ENCODE peak calls at places on chromosome 15, in seven cellular contexts. One of them, this sample, is unnamed.

GRCh38 chr15:98706986-98707385 is 58.6 kb downstream of the IGF1R start:
- DNase-seq in heart right ventricle: no peak
- DNase-seq in stimulated activated CD4-positive, alpha-beta T cell treated with anti-CD3 and anti-CD28 coated beads, Interleukin-2, amount 100 ng/mL, for 4 hours: no peak
- DNase-seq in MCF 10A: no peak
- DNase-seq in mucosa of descending colon: no peak
- DNase-seq in activated B cell treated with CpG ODN at 0.5 μM for 24 hours: no peak
- DNase-seq in NCI-H1436: no peak
- DNase-seq in this sample: no peak

GRCh38 chr15:64209680-64210334 is 47.0 kb upstream of the PPIB start:
- DNase-seq in heart right ventricle: no peak
- DNase-seq in stimulated activated CD4-positive, alpha-beta T cell treated with anti-CD3 and anti-CD28 coated beads, Interleukin-2, amount 100 ng/mL, for 4 hours: no peak
- DNase-seq in MCF 10A: peak
- DNase-seq in mucosa of descending colon: peak
- DNase-seq in activated B cell treated with CpG ODN at 0.5 μM for 24 hours: no peak
- DNase-seq in NCI-H1436: peak
- DNase-seq in this sample: peak

GRCh38 chr15:45121706-45122417 is 7.7 kb downstream of the DUOXA2 start:
- DNase-seq in heart right ventricle: no peak
- DNase-seq in stimulated activated CD4-positive, alpha-beta T cell treated with anti-CD3 and anti-CD28 coated beads, Interleukin-2, amount 100 ng/mL, for 4 hours: no peak
- DNase-seq in MCF 10A: peak
- DNase-seq in mucosa of descending colon: no peak
- DNase-seq in activated B cell treated with CpG ODN at 0.5 μM for 24 hours: no peak
- DNase-seq in NCI-H1436: no peak
- DNase-seq in this sample: no peak

GRCh38 chr15:51401872-51402517 is 60.5 kb downstream of the GLDN start:
- DNase-seq in heart right ventricle: peak
- DNase-seq in stimulated activated CD4-positive, alpha-beta T cell treated with anti-CD3 and anti-CD28 coated beads, Interleukin-2, amount 100 ng/mL, for 4 hours: no peak
- DNase-seq in MCF 10A: peak
- DNase-seq in mucosa of descending colon: peak
- DNase-seq in activated B cell treated with CpG ODN at 0.5 μM for 24 hours: no peak
- DNase-seq in NCI-H1436: no peak
- DNase-seq in this sample: peak

GRCh38 chr15:70479785-70480184 is 283.6 kb downstream of the UACA start:
- DNase-seq in heart right ventricle: no peak
- DNase-seq in stimulated activated CD4-positive, alpha-beta T cell treated with anti-CD3 and anti-CD28 coated beads, Interleukin-2, amount 100 ng/mL, for 4 hours: no peak
- DNase-seq in MCF 10A: no peak
- DNase-seq in mucosa of descending colon: no peak
- DNase-seq in activated B cell treated with CpG ODN at 0.5 μM for 24 hours: no peak
- DNase-seq in NCI-H1436: no peak
- DNase-seq in this sample: no peak

GRCh38 chr15:80424381-80424780 is 20.2 kb downstream of the ARNT2 start:
- DNase-seq in heart right ventricle: no peak
- DNase-seq in stimulated activated CD4-positive, alpha-beta T cell treated with anti-CD3 and anti-CD28 coated beads, Interleukin-2, amount 100 ng/mL, for 4 hours: no peak
- DNase-seq in MCF 10A: no peak
- DNase-seq in mucosa of descending colon: no peak
- DNase-seq in activated B cell treated with CpG ODN at 0.5 μM for 24 hours: no peak
- DNase-seq in NCI-H1436: no peak
- DNase-seq in this sample: no peak

GRCh38 chr15:88897456-88898194 is 2.3 kb upstream of the HAPLN3 start:
- DNase-seq in heart right ventricle: peak
- DNase-seq in stimulated activated CD4-positive, alpha-beta T cell treated with anti-CD3 and anti-CD28 coated beads, Interleukin-2, amount 100 ng/mL, for 4 hours: peak
- DNase-seq in MCF 10A: peak
- DNase-seq in mucosa of descending colon: peak
- DNase-seq in activated B cell treated with CpG ODN at 0.5 μM for 24 hours: no peak
- DNase-seq in NCI-H1436: peak
- DNase-seq in this sample: peak

GRCh38 chr15:71651750-71652186 is 158.6 kb upstream of the NR2E3 start:
- DNase-seq in heart right ventricle: no peak
- DNase-seq in stimulated activated CD4-positive, alpha-beta T cell treated with anti-CD3 and anti-CD28 coated beads, Interleukin-2, amount 100 ng/mL, for 4 hours: no peak
- DNase-seq in MCF 10A: peak
- DNase-seq in mucosa of descending colon: peak
- DNase-seq in activated B cell treated with CpG ODN at 0.5 μM for 24 hours: no peak
- DNase-seq in NCI-H1436: peak
- DNase-seq in this sample: peak

GRCh38 chr15:71195242-71195641 is 80.0 kb downstream of the THSD4 start:
- DNase-seq in heart right ventricle: no peak
- DNase-seq in stimulated activated CD4-positive, alpha-beta T cell treated with anti-CD3 and anti-CD28 coated beads, Interleukin-2, amount 100 ng/mL, for 4 hours: no peak
- DNase-seq in MCF 10A: peak
- DNase-seq in mucosa of descending colon: no peak
- DNase-seq in activated B cell treated with CpG ODN at 0.5 μM for 24 hours: no peak
- DNase-seq in NCI-H1436: no peak
- DNase-seq in this sample: no peak

GRCh38 chr15:86256628-86257027 is 177.0 kb downstream of the AGBL1 start:
- DNase-seq in heart right ventricle: no peak
- DNase-seq in stimulated activated CD4-positive, alpha-beta T cell treated with anti-CD3 and anti-CD28 coated beads, Interleukin-2, amount 100 ng/mL, for 4 hours: no peak
- DNase-seq in MCF 10A: no peak
- DNase-seq in mucosa of descending colon: no peak
- DNase-seq in activated B cell treated with CpG ODN at 0.5 μM for 24 hours: no peak
- DNase-seq in NCI-H1436: no peak
- DNase-seq in this sample: no peak

GRCh38 chr15:76337047-76337738 is 620 bp downstream of the ISL2 start:
- DNase-seq in heart right ventricle: no peak
- DNase-seq in stimulated activated CD4-positive, alpha-beta T cell treated with anti-CD3 and anti-CD28 coated beads, Interleukin-2, amount 100 ng/mL, for 4 hours: no peak
- DNase-seq in MCF 10A: no peak
- DNase-seq in mucosa of descending colon: peak
- DNase-seq in activated B cell treated with CpG ODN at 0.5 μM for 24 hours: no peak
- DNase-seq in NCI-H1436: no peak
- DNase-seq in this sample: peak

GRCh38 chr15:93210995-93211394 is 122.0 kb upstream of the RGMA start:
- DNase-seq in heart right ventricle: no peak
- DNase-seq in stimulated activated CD4-positive, alpha-beta T cell treated with anti-CD3 and anti-CD28 coated beads, Interleukin-2, amount 100 ng/mL, for 4 hours: no peak
- DNase-seq in MCF 10A: peak
- DNase-seq in mucosa of descending colon: no peak
- DNase-seq in activated B cell treated with CpG ODN at 0.5 μM for 24 hours: no peak
- DNase-seq in NCI-H1436: no peak
- DNase-seq in this sample: peak

GRCh38 chr15:63595066-63595465 is 2.1 kb upstream of the FBXL22 start:
- DNase-seq in heart right ventricle: peak
- DNase-seq in stimulated activated CD4-positive, alpha-beta T cell treated with anti-CD3 and anti-CD28 coated beads, Interleukin-2, amount 100 ng/mL, for 4 hours: no peak
- DNase-seq in MCF 10A: no peak
- DNase-seq in mucosa of descending colon: no peak
- DNase-seq in activated B cell treated with CpG ODN at 0.5 μM for 24 hours: no peak
- DNase-seq in NCI-H1436: no peak
- DNase-seq in this sample: peak

GRCh38 chr15:34583399-34584320 is at the start of gene GOLGA8B:
- DNase-seq in heart right ventricle: peak
- DNase-seq in stimulated activated CD4-positive, alpha-beta T cell treated with anti-CD3 and anti-CD28 coated beads, Interleukin-2, amount 100 ng/mL, for 4 hours: peak
- DNase-seq in MCF 10A: peak
- DNase-seq in mucosa of descending colon: peak
- DNase-seq in activated B cell treated with CpG ODN at 0.5 μM for 24 hours: peak
- DNase-seq in NCI-H1436: peak
- DNase-seq in this sample: no peak

GRCh38 chr15:64763874-64764273 is 11.5 kb downstream of the RBPMS2 start:
- DNase-seq in heart right ventricle: no peak
- DNase-seq in stimulated activated CD4-positive, alpha-beta T cell treated with anti-CD3 and anti-CD28 coated beads, Interleukin-2, amount 100 ng/mL, for 4 hours: no peak
- DNase-seq in MCF 10A: no peak
- DNase-seq in mucosa of descending colon: no peak
- DNase-seq in activated B cell treated with CpG ODN at 0.5 μM for 24 hours: no peak
- DNase-seq in NCI-H1436: no peak
- DNase-seq in this sample: no peak

GRCh38 chr15:29438714-29439076 is 169.1 kb upstream of the NSMCE3 start:
- DNase-seq in heart right ventricle: no peak
- DNase-seq in stimulated activated CD4-positive, alpha-beta T cell treated with anti-CD3 and anti-CD28 coated beads, Interleukin-2, amount 100 ng/mL, for 4 hours: no peak
- DNase-seq in MCF 10A: no peak
- DNase-seq in mucosa of descending colon: no peak
- DNase-seq in activated B cell treated with CpG ODN at 0.5 μM for 24 hours: no peak
- DNase-seq in NCI-H1436: no peak
- DNase-seq in this sample: no peak

GRCh38 chr15:91407237-91407889 is 307.3 kb downstream of the SV2B start:
- DNase-seq in heart right ventricle: no peak
- DNase-seq in stimulated activated CD4-positive, alpha-beta T cell treated with anti-CD3 and anti-CD28 coated beads, Interleukin-2, amount 100 ng/mL, for 4 hours: no peak
- DNase-seq in MCF 10A: peak
- DNase-seq in mucosa of descending colon: peak
- DNase-seq in activated B cell treated with CpG ODN at 0.5 μM for 24 hours: no peak
- DNase-seq in NCI-H1436: no peak
- DNase-seq in this sample: peak

GRCh38 chr15:95134306-95135100 is 903.1 kb downstream of the MCTP2 start:
- DNase-seq in heart right ventricle: no peak
- DNase-seq in stimulated activated CD4-positive, alpha-beta T cell treated with anti-CD3 and anti-CD28 coated beads, Interleukin-2, amount 100 ng/mL, for 4 hours: no peak
- DNase-seq in MCF 10A: no peak
- DNase-seq in mucosa of descending colon: no peak
- DNase-seq in activated B cell treated with CpG ODN at 0.5 μM for 24 hours: no peak
- DNase-seq in NCI-H1436: no peak
- DNase-seq in this sample: no peak

GRCh38 chr15:61091229-61091628 is 137.9 kb downstream of the RORA start:
- DNase-seq in heart right ventricle: no peak
- DNase-seq in stimulated activated CD4-positive, alpha-beta T cell treated with anti-CD3 and anti-CD28 coated beads, Interleukin-2, amount 100 ng/mL, for 4 hours: no peak
- DNase-seq in MCF 10A: no peak
- DNase-seq in mucosa of descending colon: no peak
- DNase-seq in activated B cell treated with CpG ODN at 0.5 μM for 24 hours: no peak
- DNase-seq in NCI-H1436: peak
- DNase-seq in this sample: no peak

GRCh38 chr15:46089438-46090044 is 454.7 kb downstream of the SQOR start:
- DNase-seq in heart right ventricle: no peak
- DNase-seq in stimulated activated CD4-positive, alpha-beta T cell treated with anti-CD3 and anti-CD28 coated beads, Interleukin-2, amount 100 ng/mL, for 4 hours: no peak
- DNase-seq in MCF 10A: no peak
- DNase-seq in mucosa of descending colon: no peak
- DNase-seq in activated B cell treated with CpG ODN at 0.5 μM for 24 hours: no peak
- DNase-seq in NCI-H1436: no peak
- DNase-seq in this sample: no peak

GRCh38 chr15:66832679-66833078 is 130.6 kb downstream of the SMAD6 start:
- DNase-seq in heart right ventricle: no peak
- DNase-seq in stimulated activated CD4-positive, alpha-beta T cell treated with anti-CD3 and anti-CD28 coated beads, Interleukin-2, amount 100 ng/mL, for 4 hours: no peak
- DNase-seq in MCF 10A: peak
- DNase-seq in mucosa of descending colon: no peak
- DNase-seq in activated B cell treated with CpG ODN at 0.5 μM for 24 hours: no peak
- DNase-seq in NCI-H1436: no peak
- DNase-seq in this sample: no peak

GRCh38 chr15:41416742-41417417 is at the start of gene RTF1:
- DNase-seq in heart right ventricle: peak
- DNase-seq in stimulated activated CD4-positive, alpha-beta T cell treated with anti-CD3 and anti-CD28 coated beads, Interleukin-2, amount 100 ng/mL, for 4 hours: peak
- DNase-seq in MCF 10A: peak
- DNase-seq in mucosa of descending colon: peak
- DNase-seq in activated B cell treated with CpG ODN at 0.5 μM for 24 hours: peak
- DNase-seq in NCI-H1436: peak
- DNase-seq in this sample: peak

GRCh38 chr15:27353837-27354236 is 382.9 kb downstream of the GABRG3 start:
- DNase-seq in heart right ventricle: no peak
- DNase-seq in stimulated activated CD4-positive, alpha-beta T cell treated with anti-CD3 and anti-CD28 coated beads, Interleukin-2, amount 100 ng/mL, for 4 hours: no peak
- DNase-seq in MCF 10A: no peak
- DNase-seq in mucosa of descending colon: no peak
- DNase-seq in activated B cell treated with CpG ODN at 0.5 μM for 24 hours: no peak
- DNase-seq in NCI-H1436: peak
- DNase-seq in this sample: peak

GRCh38 chr15:100537326-100537725 is 8.6 kb upstream of the CERS3 start:
- DNase-seq in heart right ventricle: no peak
- DNase-seq in stimulated activated CD4-positive, alpha-beta T cell treated with anti-CD3 and anti-CD28 coated beads, Interleukin-2, amount 100 ng/mL, for 4 hours: no peak
- DNase-seq in MCF 10A: no peak
- DNase-seq in mucosa of descending colon: no peak
- DNase-seq in activated B cell treated with CpG ODN at 0.5 μM for 24 hours: peak
- DNase-seq in NCI-H1436: no peak
- DNase-seq in this sample: no peak

GRCh38 chr15:95105229-95105628 is 873.9 kb downstream of the MCTP2 start:
- DNase-seq in heart right ventricle: no peak
- DNase-seq in stimulated activated CD4-positive, alpha-beta T cell treated with anti-CD3 and anti-CD28 coated beads, Interleukin-2, amount 100 ng/mL, for 4 hours: no peak
- DNase-seq in MCF 10A: no peak
- DNase-seq in mucosa of descending colon: no peak
- DNase-seq in activated B cell treated with CpG ODN at 0.5 μM for 24 hours: no peak
- DNase-seq in NCI-H1436: no peak
- DNase-seq in this sample: no peak